ENCODE peak calls at places on chromosome 21, in nine cellular contexts. One of them, this sample, is unnamed.

GRCh38 chr21:20592482-20592881 is 405.7 kb upstream of the NCAM2 start:
- DNase-seq in breast epithelium: no peak
- DNase-seq in GM12864: no peak
- DNase-seq in GM12865: no peak
- DNase-seq in aorta: no peak
- DNase-seq in GM23338: no peak
- DNase-seq in IMR-90: no peak
- DNase-seq in uterus: no peak
- DNase-seq in RWPE2: no peak
- DNase-seq in this sample: no peak

GRCh38 chr21:27154451-27155129 is 187.7 kb upstream of the ADAMTS5 start:
- DNase-seq in uterus: peak; percentile 64
- DNase-seq in aorta: no peak
- DNase-seq in RWPE2: no peak
- DNase-seq in breast epithelium: no peak
- DNase-seq in IMR-90: peak; percentile 12
- DNase-seq in GM23338: no peak
- DNase-seq in GM12864: no peak
- DNase-seq in GM12865: no peak
- DNase-seq in this sample: no peak

GRCh38 chr21:33668180-33668579 is 25.9 kb downstream of the ITSN1 start:
- DNase-seq in RWPE2: no peak
- DNase-seq in uterus: no peak
- DNase-seq in IMR-90: peak; percentile 29
- DNase-seq in GM12865: no peak
- DNase-seq in GM23338: no peak
- DNase-seq in GM12864: no peak
- DNase-seq in aorta: no peak
- DNase-seq in breast epithelium: no peak
- DNase-seq in this sample: no peak

GRCh38 chr21:28537371-28538079 is 455.2 kb downstream of the LTN1 start:
- DNase-seq in RWPE2: no peak
- DNase-seq in uterus: no peak
- DNase-seq in breast epithelium: no peak
- DNase-seq in GM12865: no peak
- DNase-seq in aorta: no peak
- DNase-seq in GM12864: no peak
- DNase-seq in IMR-90: peak; percentile 100
- DNase-seq in GM23338: no peak
- DNase-seq in this sample: no peak

GRCh38 chr21:19713324-19713723 is 1284.9 kb upstream of the NCAM2 start:
- DNase-seq in uterus: no peak
- DNase-seq in GM23338: no peak
- DNase-seq in RWPE2: no peak
- DNase-seq in aorta: no peak
- DNase-seq in breast epithelium: no peak
- DNase-seq in IMR-90: no peak
- DNase-seq in GM12865: no peak
- DNase-seq in GM12864: no peak
- DNase-seq in this sample: no peak

GRCh38 chr21:42627527-42628289 is 25.7 kb upstream of the PDE9A start:
- DNase-seq in breast epithelium: no peak
- DNase-seq in GM12864: no peak
- DNase-seq in GM23338: no peak
- DNase-seq in aorta: no peak
- DNase-seq in uterus: no peak
- DNase-seq in RWPE2: peak; percentile 14
- DNase-seq in GM12865: no peak
- DNase-seq in IMR-90: no peak
- DNase-seq in this sample: peak; percentile 21

GRCh38 chr21:39484711-39485264 is 33.0 kb downstream of the SH3BGR start:
- DNase-seq in GM12864: no peak
- DNase-seq in GM23338: no peak
- DNase-seq in aorta: no peak
- DNase-seq in GM12865: no peak
- DNase-seq in RWPE2: no peak
- DNase-seq in IMR-90: no peak
- DNase-seq in uterus: no peak
- DNase-seq in breast epithelium: no peak
- DNase-seq in this sample: no peak

GRCh38 chr21:25790122-25790951 is 55.6 kb downstream of the GABPA start:
- DNase-seq in IMR-90: peak; percentile 41
- DNase-seq in aorta: no peak
- DNase-seq in RWPE2: no peak
- DNase-seq in breast epithelium: no peak
- DNase-seq in uterus: no peak
- DNase-seq in GM12865: peak; percentile 42
- DNase-seq in GM23338: peak; percentile 52
- DNase-seq in GM12864: no peak
- DNase-seq in this sample: no peak

GRCh38 chr21:26843912-26844257 is 1.3 kb downstream of the ADAMTS1 start:
- DNase-seq in IMR-90: peak; percentile 55
- DNase-seq in GM12865: no peak
- DNase-seq in aorta: no peak
- DNase-seq in GM23338: peak; percentile 30
- DNase-seq in breast epithelium: no peak
- DNase-seq in GM12864: no peak
- DNase-seq in RWPE2: no peak
- DNase-seq in uterus: no peak
- DNase-seq in this sample: no peak

GRCh38 chr21:33031152-33031551 is 5.4 kb downstream of the OLIG2 start:
- DNase-seq in breast epithelium: no peak
- DNase-seq in GM23338: no peak
- DNase-seq in GM12864: no peak
- DNase-seq in IMR-90: no peak
- DNase-seq in RWPE2: no peak
- DNase-seq in aorta: no peak
- DNase-seq in GM12865: no peak
- DNase-seq in uterus: no peak
- DNase-seq in this sample: no peak

GRCh38 chr21:33039542-33039941 is 13.8 kb downstream of the OLIG2 start:
- DNase-seq in IMR-90: no peak
- DNase-seq in GM12864: no peak
- DNase-seq in GM23338: peak; percentile 45
- DNase-seq in uterus: no peak
- DNase-seq in aorta: no peak
- DNase-seq in GM12865: no peak
- DNase-seq in breast epithelium: no peak
- DNase-seq in RWPE2: no peak
- DNase-seq in this sample: no peak

GRCh38 chr21:26934383-26934782 is 32.5 kb downstream of the ADAMTS5 start:
- DNase-seq in GM23338: no peak
- DNase-seq in RWPE2: no peak
- DNase-seq in IMR-90: no peak
- DNase-seq in uterus: no peak
- DNase-seq in breast epithelium: no peak
- DNase-seq in GM12864: no peak
- DNase-seq in aorta: no peak
- DNase-seq in GM12865: no peak
- DNase-seq in this sample: peak; percentile 12

GRCh38 chr21:40146201-40146890 is 279.1 kb downstream of the PCP4 start:
- DNase-seq in GM12864: no peak
- DNase-seq in aorta: no peak
- DNase-seq in GM23338: no peak
- DNase-seq in breast epithelium: no peak
- DNase-seq in IMR-90: no peak
- DNase-seq in uterus: no peak
- DNase-seq in GM12865: no peak
- DNase-seq in RWPE2: no peak
- DNase-seq in this sample: no peak

GRCh38 chr21:20882462-20883415 is 115.5 kb upstream of the NCAM2 start:
- DNase-seq in RWPE2: no peak
- DNase-seq in uterus: no peak
- DNase-seq in aorta: no peak
- DNase-seq in GM12865: peak; percentile 6
- DNase-seq in IMR-90: peak; percentile 0
- DNase-seq in breast epithelium: no peak
- DNase-seq in GM23338: peak; percentile 86
- DNase-seq in GM12864: no peak
- DNase-seq in this sample: no peak

GRCh38 chr21:27649323-27649722 is 682.4 kb upstream of the ADAMTS5 start:
- DNase-seq in uterus: no peak
- DNase-seq in RWPE2: no peak
- DNase-seq in GM23338: no peak
- DNase-seq in aorta: no peak
- DNase-seq in breast epithelium: no peak
- DNase-seq in GM12864: no peak
- DNase-seq in GM12865: no peak
- DNase-seq in IMR-90: peak; percentile 97
- DNase-seq in this sample: no peak

GRCh38 chr21:42513985-42514882 is 582 bp downstream of the SLC37A1 start:
- DNase-seq in GM12865: peak; percentile 67
- DNase-seq in uterus: no peak
- DNase-seq in IMR-90: no peak
- DNase-seq in aorta: peak; percentile 72
- DNase-seq in breast epithelium: no peak
- DNase-seq in GM23338: peak; percentile 88
- DNase-seq in RWPE2: no peak
- DNase-seq in GM12864: no peak
- DNase-seq in this sample: peak; percentile 92

GRCh38 chr21:14520535-14520934 is 25.6 kb downstream of the SAMSN1 start:
- DNase-seq in breast epithelium: no peak
- DNase-seq in GM23338: peak; percentile 27
- DNase-seq in aorta: peak; percentile 51
- DNase-seq in GM12864: no peak
- DNase-seq in uterus: no peak
- DNase-seq in IMR-90: no peak
- DNase-seq in RWPE2: no peak
- DNase-seq in GM12865: no peak
- DNase-seq in this sample: peak; percentile 53

GRCh38 chr21:29033301-29033700 is 8.8 kb downstream of the USP16 start:
- DNase-seq in IMR-90: no peak
- DNase-seq in uterus: no peak
- DNase-seq in GM12864: no peak
- DNase-seq in aorta: no peak
- DNase-seq in GM12865: no peak
- DNase-seq in GM23338: no peak
- DNase-seq in RWPE2: no peak
- DNase-seq in breast epithelium: no peak
- DNase-seq in this sample: no peak

DNA sequence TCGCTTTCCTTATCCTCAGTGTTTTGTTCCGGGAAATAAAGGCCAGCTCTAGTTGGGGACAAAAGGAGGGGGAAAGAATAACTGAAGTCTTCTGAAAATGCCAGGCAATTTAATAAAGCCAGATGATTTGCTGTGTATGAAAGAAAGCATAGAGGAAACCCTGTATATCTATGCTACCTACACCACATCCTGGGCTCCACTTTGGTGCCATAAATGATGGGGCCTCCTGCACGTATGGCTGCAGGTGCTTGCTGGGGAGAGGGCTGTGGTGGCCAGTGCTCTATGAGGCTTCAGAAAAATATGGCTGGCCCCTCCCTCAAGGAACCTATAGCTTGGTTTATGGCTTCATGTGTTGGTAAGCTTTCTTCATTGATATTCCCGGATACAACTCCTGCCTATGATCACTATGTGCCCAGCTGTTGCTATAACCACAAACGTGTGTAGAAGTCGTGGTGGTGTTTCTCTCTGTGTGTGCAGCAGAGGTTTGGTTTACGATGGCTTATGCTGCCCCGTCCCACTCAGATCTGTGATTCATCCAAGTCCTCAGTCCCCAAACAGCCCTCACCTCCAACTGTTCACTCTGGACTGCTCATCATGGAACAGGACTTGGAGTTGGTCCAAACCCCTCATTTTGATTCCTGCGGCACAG is 59.5 kb downstream of the BACE2 start:
- DNase-seq in GM12864: no peak
- DNase-seq in aorta: no peak
- DNase-seq in GM23338: no peak
- DNase-seq in breast epithelium: no peak
- DNase-seq in IMR-90: no peak
- DNase-seq in uterus: no peak
- DNase-seq in GM12865: no peak
- DNase-seq in RWPE2: no peak
- DNase-seq in this sample: no peak
- H3K4me3 ChIP-seq in GM12864: no peak overlapping the region
- H3K4me3 ChIP-seq in aorta: no peak overlapping the region
- H3K4me3 ChIP-seq in GM23338: no peak overlapping the region
- H3K4me3 ChIP-seq in breast epithelium: no peak overlapping the region
- H3K4me3 ChIP-seq in IMR-90: no peak overlapping the region
- H3K4me3 ChIP-seq in uterus: no peak overlapping the region
- H3K4me3 ChIP-seq in GM12865: no peak overlapping the region
- H3K4me3 ChIP-seq in RWPE2: no peak overlapping the region
- H3K4me3 ChIP-seq in this sample: no peak overlapping the region

DNA sequence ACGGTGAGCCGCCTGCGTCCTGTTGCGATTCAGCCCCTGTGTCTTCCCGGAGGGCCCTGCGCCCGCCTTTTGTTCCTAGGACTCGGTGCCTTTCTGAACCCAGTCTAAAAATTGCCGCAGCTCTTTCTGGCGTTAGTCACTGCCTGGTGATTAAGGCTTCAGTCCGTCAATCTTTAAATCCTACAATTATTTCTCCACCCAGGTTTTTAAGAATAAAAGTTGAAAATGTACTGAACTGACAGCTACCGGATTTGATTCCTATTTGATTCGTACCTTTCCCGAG is 16.2 kb upstream of the PDXK start:
- DNase-seq in IMR-90: no peak
- DNase-seq in aorta: no peak
- DNase-seq in RWPE2: no peak
- DNase-seq in GM12865: no peak
- DNase-seq in GM12864: no peak
- DNase-seq in uterus: no peak
- DNase-seq in GM23338: peak; percentile 31
- DNase-seq in breast epithelium: no peak
- DNase-seq in this sample: no peak
- H3K4me3 ChIP-seq in IMR-90: no peak overlapping the region
- H3K4me3 ChIP-seq in aorta: no peak overlapping the region
- H3K4me3 ChIP-seq in RWPE2: no peak overlapping the region
- H3K4me3 ChIP-seq in GM12865: no peak overlapping the region
- H3K4me3 ChIP-seq in GM12864: no peak overlapping the region
- H3K4me3 ChIP-seq in uterus: no peak overlapping the region
- H3K4me3 ChIP-seq in GM23338: no peak overlapping the region
- H3K4me3 ChIP-seq in breast epithelium: no peak overlapping the region
- H3K4me3 ChIP-seq in this sample: no peak overlapping the region

GRCh38 chr21:15688809-15689208 is 41.0 kb upstream of the USP25 start:
- DNase-seq in uterus: no peak
- DNase-seq in GM12864: no peak
- DNase-seq in IMR-90: no peak
- DNase-seq in GM23338: no peak
- DNase-seq in RWPE2: no peak
- DNase-seq in aorta: no peak
- DNase-seq in breast epithelium: no peak
- DNase-seq in GM12865: peak; percentile 10
- DNase-seq in this sample: no peak
- H3K4me3 ChIP-seq in uterus: no peak overlapping the region
- H3K4me3 ChIP-seq in GM12864: no peak overlapping the region
- H3K4me3 ChIP-seq in IMR-90: no peak overlapping the region
- H3K4me3 ChIP-seq in GM23338: no peak overlapping the region
- H3K4me3 ChIP-seq in RWPE2: no peak overlapping the region
- H3K4me3 ChIP-seq in aorta: no peak overlapping the region
- H3K4me3 ChIP-seq in breast epithelium: no peak overlapping the region
- H3K4me3 ChIP-seq in GM12865: no peak overlapping the region
- H3K4me3 ChIP-seq in this sample: no peak overlapping the region

DNA sequence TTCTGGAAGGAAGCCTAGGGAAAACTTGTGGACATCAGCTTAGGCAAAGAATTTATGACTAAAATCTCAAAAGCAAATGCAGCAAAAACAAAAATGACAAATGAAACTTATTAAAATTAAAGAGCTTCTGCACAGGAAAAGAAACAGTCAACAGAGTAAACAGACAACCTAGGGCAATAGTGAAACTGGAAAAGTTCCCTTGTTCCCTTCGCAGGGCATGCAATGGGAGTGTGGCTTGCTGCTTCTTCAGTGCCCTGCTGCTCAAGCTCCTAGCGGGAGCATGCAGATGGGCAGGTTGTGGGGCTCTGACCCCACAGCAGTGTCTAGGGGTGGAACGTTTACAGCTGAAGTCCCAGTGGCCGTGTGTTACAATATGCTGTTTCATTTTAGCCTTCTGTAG is 1797.4 kb downstream of the NCAM2 start:
- DNase-seq in RWPE2: no peak
- DNase-seq in aorta: no peak
- DNase-seq in GM23338: no peak
- DNase-seq in GM12864: no peak
- DNase-seq in uterus: no peak
- DNase-seq in IMR-90: no peak
- DNase-seq in GM12865: no peak
- DNase-seq in breast epithelium: no peak
- DNase-seq in this sample: no peak
- H3K4me3 ChIP-seq in RWPE2: no peak overlapping the region
- H3K4me3 ChIP-seq in aorta: no peak overlapping the region
- H3K4me3 ChIP-seq in GM23338: no peak overlapping the region
- H3K4me3 ChIP-seq in GM12864: no peak overlapping the region
- H3K4me3 ChIP-seq in uterus: no peak overlapping the region
- H3K4me3 ChIP-seq in IMR-90: no peak overlapping the region
- H3K4me3 ChIP-seq in GM12865: no peak overlapping the region
- H3K4me3 ChIP-seq in breast epithelium: no peak overlapping the region
- H3K4me3 ChIP-seq in this sample: no peak overlapping the region

This sample was measured in upper lobe of left lung.